ENCODE peak calls at places on chromosome 21, in seven cellular contexts. One of them, this sample, is unnamed.

GRCh38 chr21:46559291-46559983 is 45.4 kb downstream of the S100B start:
- DNase-seq in effector memory CD4-positive, alpha-beta T cell: peak; percentile 46
- DNase-seq in lung: no peak
- DNase-seq in PC-3: no peak
- DNase-seq in CD4-positive, CD25-positive, alpha-beta regulatory T cell: peak; percentile 21
- DNase-seq in heart left ventricle: no peak
- DNase-seq in cardiac muscle cell: peak; percentile 44
- DNase-seq in this sample: no peak

GRCh38 chr21:17730782-17731181 is 88.4 kb downstream of the C21orf91 start:
- DNase-seq in CD4-positive, CD25-positive, alpha-beta regulatory T cell: no peak
- DNase-seq in PC-3: peak; percentile 11
- DNase-seq in effector memory CD4-positive, alpha-beta T cell: no peak
- DNase-seq in heart left ventricle: no peak
- DNase-seq in cardiac muscle cell: no peak
- DNase-seq in lung: no peak
- DNase-seq in this sample: no peak

GRCh38 chr21:35833991-35834390 is 226.3 kb downstream of the SETD4 start:
- DNase-seq in cardiac muscle cell: no peak
- DNase-seq in heart left ventricle: no peak
- DNase-seq in CD4-positive, CD25-positive, alpha-beta regulatory T cell: no peak
- DNase-seq in PC-3: no peak
- DNase-seq in effector memory CD4-positive, alpha-beta T cell: no peak
- DNase-seq in lung: no peak
- DNase-seq in this sample: no peak

GRCh38 chr21:35465750-35466149 is 416.6 kb upstream of the RUNX1 start:
- DNase-seq in cardiac muscle cell: no peak
- DNase-seq in lung: no peak
- DNase-seq in CD4-positive, CD25-positive, alpha-beta regulatory T cell: no peak
- DNase-seq in PC-3: no peak
- DNase-seq in effector memory CD4-positive, alpha-beta T cell: no peak
- DNase-seq in heart left ventricle: no peak
- DNase-seq in this sample: no peak

GRCh38 chr21:14095021-14095420 is 115.7 kb downstream of the LIPI start:
- DNase-seq in PC-3: no peak
- DNase-seq in effector memory CD4-positive, alpha-beta T cell: no peak
- DNase-seq in lung: no peak
- DNase-seq in CD4-positive, CD25-positive, alpha-beta regulatory T cell: no peak
- DNase-seq in cardiac muscle cell: no peak
- DNase-seq in heart left ventricle: no peak
- DNase-seq in this sample: no peak

GRCh38 chr21:19992540-19992939 is 1005.7 kb upstream of the NCAM2 start:
- DNase-seq in PC-3: no peak
- DNase-seq in effector memory CD4-positive, alpha-beta T cell: no peak
- DNase-seq in CD4-positive, CD25-positive, alpha-beta regulatory T cell: no peak
- DNase-seq in heart left ventricle: no peak
- DNase-seq in cardiac muscle cell: no peak
- DNase-seq in lung: no peak
- DNase-seq in this sample: no peak

GRCh38 chr21:14486869-14487268 is 59.2 kb downstream of the SAMSN1 start:
- DNase-seq in lung: no peak
- DNase-seq in cardiac muscle cell: no peak
- DNase-seq in CD4-positive, CD25-positive, alpha-beta regulatory T cell: no peak
- DNase-seq in PC-3: no peak
- DNase-seq in heart left ventricle: no peak
- DNase-seq in effector memory CD4-positive, alpha-beta T cell: no peak
- DNase-seq in this sample: no peak

GRCh38 chr21:21051109-21052055 is 53.2 kb downstream of the NCAM2 start:
- DNase-seq in cardiac muscle cell: no peak
- DNase-seq in PC-3: no peak
- DNase-seq in lung: no peak
- DNase-seq in heart left ventricle: no peak
- DNase-seq in CD4-positive, CD25-positive, alpha-beta regulatory T cell: no peak
- DNase-seq in effector memory CD4-positive, alpha-beta T cell: no peak
- DNase-seq in this sample: no peak

GRCh38 chr21:25556087-25556486 is 51.2 kb downstream of the MRPL39 start:
- DNase-seq in PC-3: no peak
- DNase-seq in effector memory CD4-positive, alpha-beta T cell: no peak
- DNase-seq in CD4-positive, CD25-positive, alpha-beta regulatory T cell: no peak
- DNase-seq in cardiac muscle cell: no peak
- DNase-seq in lung: no peak
- DNase-seq in heart left ventricle: no peak
- DNase-seq in this sample: no peak

GRCh38 chr21:15837603-15838002 is 107.8 kb downstream of the USP25 start:
- DNase-seq in lung: no peak
- DNase-seq in heart left ventricle: no peak
- DNase-seq in PC-3: no peak
- DNase-seq in cardiac muscle cell: peak; percentile 5
- DNase-seq in CD4-positive, CD25-positive, alpha-beta regulatory T cell: no peak
- DNase-seq in effector memory CD4-positive, alpha-beta T cell: no peak
- DNase-seq in this sample: no peak

GRCh38 chr21:31911138-31911907 is 38.5 kb downstream of the HUNK start:
- DNase-seq in heart left ventricle: no peak
- DNase-seq in effector memory CD4-positive, alpha-beta T cell: no peak
- DNase-seq in lung: no peak
- DNase-seq in CD4-positive, CD25-positive, alpha-beta regulatory T cell: no peak
- DNase-seq in cardiac muscle cell: no peak
- DNase-seq in PC-3: peak; percentile 61
- DNase-seq in this sample: no peak

GRCh38 chr21:40143822-40144525 is 276.7 kb downstream of the PCP4 start:
- DNase-seq in effector memory CD4-positive, alpha-beta T cell: no peak
- DNase-seq in CD4-positive, CD25-positive, alpha-beta regulatory T cell: no peak
- DNase-seq in heart left ventricle: peak; percentile 45
- DNase-seq in cardiac muscle cell: peak; percentile 79
- DNase-seq in PC-3: peak; percentile 71
- DNase-seq in lung: no peak
- DNase-seq in this sample: peak; percentile 33

GRCh38 chr21:40166291-40166843 is 299.1 kb downstream of the PCP4 start:
- DNase-seq in cardiac muscle cell: no peak
- DNase-seq in effector memory CD4-positive, alpha-beta T cell: no peak
- DNase-seq in heart left ventricle: no peak
- DNase-seq in PC-3: no peak
- DNase-seq in lung: no peak
- DNase-seq in CD4-positive, CD25-positive, alpha-beta regulatory T cell: no peak
- DNase-seq in this sample: no peak

GRCh38 chr21:42640486-42640885 is 12.9 kb upstream of the PDE9A start:
- DNase-seq in CD4-positive, CD25-positive, alpha-beta regulatory T cell: no peak
- DNase-seq in cardiac muscle cell: no peak
- DNase-seq in effector memory CD4-positive, alpha-beta T cell: no peak
- DNase-seq in PC-3: no peak
- DNase-seq in heart left ventricle: no peak
- DNase-seq in lung: no peak
- DNase-seq in this sample: no peak

GRCh38 chr21:32494946-32495703 is 82.6 kb downstream of the EVA1C start:
- DNase-seq in lung: no peak
- DNase-seq in cardiac muscle cell: no peak
- DNase-seq in PC-3: peak; percentile 89
- DNase-seq in effector memory CD4-positive, alpha-beta T cell: no peak
- DNase-seq in heart left ventricle: no peak
- DNase-seq in CD4-positive, CD25-positive, alpha-beta regulatory T cell: no peak
- DNase-seq in this sample: no peak

GRCh38 chr21:36539434-36540150 is 59.7 kb upstream of the CLDN14 start:
- DNase-seq in cardiac muscle cell: no peak
- DNase-seq in lung: no peak
- DNase-seq in CD4-positive, CD25-positive, alpha-beta regulatory T cell: no peak
- DNase-seq in heart left ventricle: no peak
- DNase-seq in effector memory CD4-positive, alpha-beta T cell: no peak
- DNase-seq in PC-3: no peak
- DNase-seq in this sample: no peak

GRCh38 chr21:36330904-36331303 is 10.9 kb downstream of the MORC3 start:
- DNase-seq in heart left ventricle: no peak
- DNase-seq in CD4-positive, CD25-positive, alpha-beta regulatory T cell: peak; percentile 42
- DNase-seq in effector memory CD4-positive, alpha-beta T cell: peak; percentile 23
- DNase-seq in cardiac muscle cell: peak; percentile 71
- DNase-seq in lung: no peak
- DNase-seq in PC-3: peak; percentile 62
- DNase-seq in this sample: no peak

GRCh38 chr21:32089771-32090170 is 189.1 kb downstream of the MIS18A start:
- DNase-seq in lung: no peak
- DNase-seq in cardiac muscle cell: no peak
- DNase-seq in effector memory CD4-positive, alpha-beta T cell: no peak
- DNase-seq in PC-3: no peak
- DNase-seq in CD4-positive, CD25-positive, alpha-beta regulatory T cell: no peak
- DNase-seq in heart left ventricle: no peak
- DNase-seq in this sample: no peak

DNA sequence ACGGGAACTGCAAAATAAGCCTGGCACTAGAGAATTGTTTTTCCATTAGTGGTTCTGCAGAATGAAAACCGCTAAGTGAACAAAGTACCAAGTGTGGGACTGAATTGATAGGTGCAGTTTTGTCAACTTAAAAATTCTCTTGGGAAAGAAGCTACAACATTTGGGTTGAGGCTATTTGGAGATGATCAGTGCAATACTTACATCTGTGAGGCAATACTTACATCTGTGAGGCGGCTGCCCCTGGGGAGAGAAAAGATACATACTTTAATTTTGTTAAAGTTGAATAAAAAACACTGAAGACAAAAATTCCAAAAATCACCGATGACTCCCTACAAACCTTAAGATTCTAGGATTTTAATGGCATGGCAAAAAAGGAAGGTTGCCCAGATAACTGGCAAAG is 1.8 kb downstream of the CFAP410 start:
- DNase-seq in heart left ventricle: no peak
- DNase-seq in PC-3: no peak
- DNase-seq in CD4-positive, CD25-positive, alpha-beta regulatory T cell: no peak
- DNase-seq in cardiac muscle cell: no peak
- DNase-seq in lung: no peak
- DNase-seq in effector memory CD4-positive, alpha-beta T cell: no peak
- DNase-seq in this sample: no peak
- H3K27ac ChIP-seq in heart left ventricle: no peak overlapping the region
- H3K27ac ChIP-seq in PC-3: no peak overlapping the region
- H3K27ac ChIP-seq in CD4-positive, CD25-positive, alpha-beta regulatory T cell: peak overlapping the region; percentile 79
- H3K27ac ChIP-seq in cardiac muscle cell: no peak overlapping the region
- H3K27ac ChIP-seq in lung: no peak overlapping the region
- H3K27ac ChIP-seq in effector memory CD4-positive, alpha-beta T cell: no peak overlapping the region
- H3K27ac ChIP-seq in this sample: peak overlapping the region; percentile 99

DNA sequence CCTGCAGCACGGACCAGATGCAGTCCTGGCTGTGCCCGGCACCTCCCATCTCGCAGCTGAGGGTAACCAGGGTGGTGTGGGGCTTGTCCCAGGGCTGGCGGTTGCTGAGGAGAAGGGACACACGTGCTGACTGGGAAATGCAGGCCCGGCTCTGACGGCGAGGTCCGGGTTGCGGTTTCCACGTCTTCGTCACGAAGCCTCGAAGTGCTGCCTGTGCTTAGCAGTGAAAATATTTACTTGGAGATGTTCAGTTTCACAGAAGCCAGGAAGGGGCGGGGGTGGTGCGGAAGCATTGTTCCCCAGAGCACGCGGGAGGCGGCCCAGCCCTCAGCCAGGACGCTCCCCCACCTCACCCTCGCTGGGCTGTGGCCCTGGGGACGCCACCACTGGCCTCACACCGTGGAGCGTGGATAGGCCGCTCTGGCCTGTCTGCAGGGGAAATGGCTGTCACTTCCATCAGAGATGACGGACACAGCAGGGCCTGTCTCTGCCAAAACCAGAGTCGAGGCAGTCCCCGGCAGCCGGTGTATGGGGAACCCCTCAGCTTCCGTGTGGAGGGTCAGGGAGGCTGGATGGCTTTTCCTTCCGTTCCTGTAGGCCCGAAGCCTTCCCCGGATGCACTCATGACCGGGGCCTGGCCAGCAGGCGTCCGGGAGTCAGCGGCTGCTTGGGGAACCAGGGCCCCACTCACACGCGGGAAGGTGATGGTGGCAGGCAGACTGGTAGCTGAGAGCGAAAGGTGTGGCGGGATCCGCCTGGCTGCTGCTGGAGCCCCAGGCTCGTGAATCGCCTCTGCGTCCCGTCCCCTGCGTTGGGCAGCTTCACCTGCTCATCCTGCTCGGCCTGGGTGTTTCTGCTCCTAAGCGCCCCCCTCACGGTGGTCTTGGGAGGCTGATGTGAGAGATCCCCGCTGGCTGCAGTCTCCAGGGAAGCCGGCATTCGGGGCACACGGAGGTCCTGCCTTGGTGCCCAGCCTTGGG is 14.7 kb upstream of the POFUT2 start:
- DNase-seq in PC-3: no peak
- DNase-seq in effector memory CD4-positive, alpha-beta T cell: peak; percentile 67
- DNase-seq in lung: no peak
- DNase-seq in cardiac muscle cell: no peak
- DNase-seq in heart left ventricle: peak; percentile 91
- DNase-seq in CD4-positive, CD25-positive, alpha-beta regulatory T cell: peak; percentile 44
- DNase-seq in this sample: no peak
- H3K27ac ChIP-seq in PC-3: no peak overlapping the region
- H3K27ac ChIP-seq in effector memory CD4-positive, alpha-beta T cell: peak overlapping the region; percentile 65
- H3K27ac ChIP-seq in lung: peak overlapping the region; percentile 93
- H3K27ac ChIP-seq in cardiac muscle cell: no peak overlapping the region
- H3K27ac ChIP-seq in heart left ventricle: peak overlapping the region; percentile 95
- H3K27ac ChIP-seq in CD4-positive, CD25-positive, alpha-beta regulatory T cell: peak overlapping the region; percentile 84
- H3K27ac ChIP-seq in this sample: peak overlapping the region; percentile 66

GRCh38 chr21:45416619-45417018 is 11.7 kb downstream of the COL18A1 start:
- DNase-seq in lung: no peak
- DNase-seq in effector memory CD4-positive, alpha-beta T cell: no peak
- DNase-seq in PC-3: no peak
- DNase-seq in CD4-positive, CD25-positive, alpha-beta regulatory T cell: no peak
- DNase-seq in cardiac muscle cell: no peak
- DNase-seq in heart left ventricle: no peak
- DNase-seq in this sample: no peak

GRCh38 chr21:45418301-45419071 is 13.5 kb downstream of the COL18A1 start:
- DNase-seq in effector memory CD4-positive, alpha-beta T cell: no peak
- DNase-seq in PC-3: no peak
- DNase-seq in CD4-positive, CD25-positive, alpha-beta regulatory T cell: no peak
- DNase-seq in heart left ventricle: no peak
- DNase-seq in cardiac muscle cell: no peak
- DNase-seq in lung: no peak
- DNase-seq in this sample: no peak

GRCh38 chr21:45419162-45419561 is 14.2 kb downstream of the COL18A1 start:
- DNase-seq in CD4-positive, CD25-positive, alpha-beta regulatory T cell: no peak
- DNase-seq in cardiac muscle cell: no peak
- DNase-seq in effector memory CD4-positive, alpha-beta T cell: no peak
- DNase-seq in PC-3: no peak
- DNase-seq in lung: no peak
- DNase-seq in heart left ventricle: no peak
- DNase-seq in this sample: no peak

GRCh38 chr21:45417256-45417950 is 12.4 kb downstream of the COL18A1 start:
- DNase-seq in effector memory CD4-positive, alpha-beta T cell: no peak
- DNase-seq in PC-3: no peak
- DNase-seq in lung: no peak
- DNase-seq in heart left ventricle: no peak
- DNase-seq in cardiac muscle cell: no peak
- DNase-seq in CD4-positive, CD25-positive, alpha-beta regulatory T cell: no peak
- DNase-seq in this sample: no peak

DNA sequence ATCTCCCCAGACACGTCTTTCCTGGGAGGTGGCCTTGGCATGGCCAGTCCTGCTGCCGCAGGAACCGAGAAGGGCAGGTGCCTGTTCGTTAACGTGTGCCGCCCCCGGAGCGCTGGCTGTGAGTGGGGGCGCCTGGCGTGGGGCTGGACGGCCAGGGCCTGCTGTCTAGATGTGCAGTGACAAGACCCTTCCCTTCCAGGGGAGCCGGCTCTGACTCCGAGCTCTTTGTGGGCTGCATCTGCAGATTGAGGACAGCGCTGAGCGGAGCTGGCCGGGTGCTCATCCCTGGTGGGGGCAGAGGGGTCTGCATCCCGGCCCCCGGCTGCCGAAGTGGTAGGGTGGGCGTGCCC is 13.0 kb downstream of the COL18A1 start:
- DNase-seq in CD4-positive, CD25-positive, alpha-beta regulatory T cell: no peak
- DNase-seq in PC-3: no peak
- DNase-seq in heart left ventricle: no peak
- DNase-seq in lung: no peak
- DNase-seq in effector memory CD4-positive, alpha-beta T cell: no peak
- DNase-seq in cardiac muscle cell: no peak
- DNase-seq in this sample: no peak
- H3K27ac ChIP-seq in CD4-positive, CD25-positive, alpha-beta regulatory T cell: no peak overlapping the region
- H3K27ac ChIP-seq in PC-3: no peak overlapping the region
- H3K27ac ChIP-seq in heart left ventricle: peak overlapping the region; percentile 20
- H3K27ac ChIP-seq in lung: no peak overlapping the region
- H3K27ac ChIP-seq in effector memory CD4-positive, alpha-beta T cell: no peak overlapping the region
- H3K27ac ChIP-seq in cardiac muscle cell: peak overlapping the region; percentile 68
- H3K27ac ChIP-seq in this sample: peak overlapping the region; percentile 38

GRCh38 chr21:41497836-41498235 is 10.1 kb downstream of the TMPRSS2 start:
- DNase-seq in lung: no peak
- DNase-seq in PC-3: no peak
- DNase-seq in heart left ventricle: no peak
- DNase-seq in cardiac muscle cell: no peak
- DNase-seq in effector memory CD4-positive, alpha-beta T cell: no peak
- DNase-seq in CD4-positive, CD25-positive, alpha-beta regulatory T cell: no peak
- DNase-seq in this sample: no peak
- H3K27ac ChIP-seq in lung: peak overlapping the region; percentile 4
- H3K27ac ChIP-seq in PC-3: no peak overlapping the region
- H3K27ac ChIP-seq in heart left ventricle: no peak overlapping the region
- H3K27ac ChIP-seq in cardiac muscle cell: no peak overlapping the region
- H3K27ac ChIP-seq in effector memory CD4-positive, alpha-beta T cell: no peak overlapping the region
- H3K27ac ChIP-seq in CD4-positive, CD25-positive, alpha-beta regulatory T cell: no peak overlapping the region
- H3K27ac ChIP-seq in this sample: no peak overlapping the region